ENCODE peak calls at places on chromosomes 12 and 14, in seven cellular contexts. O is RWPE1; E is kidney epithelial cell; M is activated T-helper 1 cell treated with anti-CD3 and anti-CD28 coated beads, Interleukin-2, amount 50 U/mL, for 16 hours; A is Kasumi-1; R is AG20443; T is NCI-H1092 treated with DMSO at 0.1 percent for 48 hours. C is an unnamed sample.

GRCh38 chr12:125125271-125125670 is 60.0 kb downstream of the AACS start:
- DNase-seq in O (no peak), E (no peak), M (no peak), A (no peak), R (no peak), T (no peak), C (no peak)

GRCh38 chr14:31265701-31266398 is 58.3 kb upstream of the HECTD1 start:
- DNase-seq in O (peak; percentile 48), E (no peak), M (no peak), A (no peak), R (no peak), T (no peak), C (no peak)

GRCh38 chr12:127284870-127285431 is 982.0 kb upstream of the TMEM132C start:
- DNase-seq in O (no peak), E (peak; percentile 65), M (no peak), A (no peak), R (peak; percentile 42), T (no peak), C (no peak)

GRCh38 chr12:21558100-21558679 is 32.1 kb downstream of the SPX start:
- DNase-seq in O (no peak), E (no peak), M (no peak), A (no peak), R (no peak), T (no peak), C (no peak)

GRCh38 chr12:124532947-124533346 is 34.5 kb downstream of the NCOR2 start:
- DNase-seq in O (no peak), E (no peak), M (no peak), A (no peak), R (no peak), T (no peak), C (no peak)

GRCh38 chr14:104507443-104507842 is 72.1 kb upstream of the C14orf180 start:
- DNase-seq in O (no peak), E (no peak), M (no peak), A (no peak), R (no peak), T (no peak), C (no peak)

GRCh38 chr12:2834581-2835491 is at the start of gene NRIP2:
- DNase-seq in O (no peak), E (no peak), M (no peak), A (no peak), R (peak; percentile 67), T (peak; percentile 75), C (no peak)

GRCh38 chr12:119911147-119911546 is 34.0 kb upstream of the CIT start:
- DNase-seq in O (no peak), E (peak; percentile 2), M (no peak), A (no peak), R (peak; percentile 14), T (no peak), C (no peak)

GRCh38 chr14:23153891-23154796 is 29.3 kb downstream of the SLC7A8 start:
- DNase-seq in O (peak; percentile 93), E (no peak), M (no peak), A (no peak), R (peak; percentile 93), T (no peak), C (peak; percentile 73)

GRCh38 chr14:60981626-60982455 is 796 bp downstream of the SLC38A6 start:
- DNase-seq in O (peak; percentile 33), E (peak; percentile 64), M (no peak), A (peak; percentile 28), R (peak; percentile 55), T (no peak), C (peak; percentile 52)

GRCh38 chr12:88242161-88242925 is 100.2 kb downstream of the TMTC3 start:
- DNase-seq in O (peak; percentile 87), E (peak; percentile 92), M (no peak), A (no peak), R (peak; percentile 81), T (no peak), C (peak; percentile 89)

GRCh38 chr12:71576546-71576945 is 87.1 kb downstream of the ZFC3H1 start:
- DNase-seq in O (no peak), E (no peak), M (no peak), A (no peak), R (no peak), T (no peak), C (no peak)

GRCh38 chr14:80955434-80955939 is at the start of gene TSHR:
- DNase-seq in O (no peak), E (no peak), M (no peak), A (no peak), R (peak; percentile 32), T (no peak), C (no peak)

GRCh38 chr14:72745546-72745945 is 148.4 kb downstream of the DPF3 start:
- DNase-seq in O (peak; percentile 86), E (peak; percentile 21), M (no peak), A (no peak), R (peak; percentile 86), T (no peak), C (no peak)

GRCh38 chr12:27957366-27957765 is 15.2 kb downstream of the PTHLH start:
- DNase-seq in O (no peak), E (no peak), M (no peak), A (no peak), R (no peak), T (no peak), C (no peak)

GRCh38 chr12:51898506-51898905 is 8.8 kb upstream of the ACVRL1 start:
- DNase-seq in O (no peak), E (no peak), M (no peak), A (no peak), R (no peak), T (no peak), C (no peak)

GRCh38 chr14:54567634-54568561 is 970 bp downstream of the SAMD4A start:
- DNase-seq in O (peak; percentile 30), E (no peak), M (peak; percentile 29), A (peak; percentile 32), R (peak; percentile 43), T (peak; percentile 37), C (no peak)

GRCh38 chr12:118432812-118433540 is 56.6 kb downstream of the SUDS3 start:
- DNase-seq in O (no peak), E (no peak), M (no peak), A (no peak), R (peak; percentile 40), T (no peak), C (no peak)

GRCh38 chr12:57224973-57225679 is 4.4 kb upstream of the SHMT2 start:
- DNase-seq in O (no peak), E (no peak), M (peak; percentile 39), A (no peak), R (no peak), T (no peak), C (no peak)

GRCh38 chr12:128823216-128823915 is 392 bp downstream of the SLC15A4 start:
- DNase-seq in O (peak; percentile 20), E (no peak), M (peak; percentile 8), A (no peak), R (no peak), T (peak; percentile 38), C (no peak)

GRCh38 chr12:8904665-8905064 is 9.6 kb upstream of the PHC1 start:
- DNase-seq in O (no peak), E (no peak), M (no peak), A (no peak), R (no peak), T (no peak), C (no peak)

GRCh38 chr12:5317556-5317955 is 114.4 kb upstream of the NTF3 start:
- DNase-seq in O (no peak), E (no peak), M (no peak), A (no peak), R (no peak), T (no peak), C (no peak)

GRCh38 chr14:81269100-81269978 is 48.6 kb upstream of the GTF2A1 start:
- DNase-seq in O (peak; percentile 84), E (peak; percentile 43), M (no peak), A (peak; percentile 90), R (peak; percentile 80), T (peak; percentile 71), C (peak; percentile 36)

GRCh38 chr12:12158858-12159257 is 88.1 kb downstream of the BCL2L14 start:
- DNase-seq in O (no peak), E (no peak), M (no peak), A (no peak), R (no peak), T (no peak), C (no peak)

GRCh38 chr14:69712637-69713088 is 54.3 kb upstream of the SRSF5 start:
- DNase-seq in O (peak; percentile 31), E (no peak), M (no peak), A (peak; percentile 30), R (no peak), T (peak; percentile 29), C (no peak)

GRCh38 chr14:94129111-94129757 is at the start of gene IFI27L2:
- DNase-seq in O (peak; percentile 83), E (no peak), M (peak; percentile 36), A (peak; percentile 82), R (peak; percentile 95), T (peak; percentile 47), C (peak; percentile 20)

GRCh38 chr14:102825307-102826095 is 48.3 kb downstream of the TRAF3 start:
- DNase-seq in O (no peak), E (no peak), M (no peak), A (no peak), R (no peak), T (no peak), C (no peak)